ENCODE peak calls at places on chromosomes 5 and 9, in eight cellular contexts. P is HAP-1, Z is epithelial cell of proximal tubule, A is adrenal gland, W is right cardiac atrium, Q is lower lobe of right lung, B is endodermal cell, X is fibroblast of the aortic adventitia. N is an unnamed sample.

GRCh38 chr5:123538670-123539459 is 26.9 kb downstream of the CSNK1G3 start:
- DNase-seq in B (peak), W (no peak), X (peak), P (peak), Q (no peak), A (no peak), Z (no peak), N (peak)

GRCh38 chr5:151905639-151906038 is 19.0 kb downstream of the GLRA1 start:
- DNase-seq in P (no peak), W (no peak), Q (no peak), X (no peak), B (no peak), Z (no peak), A (no peak), N (no peak)

GRCh38 chr9:71781391-71781790 is 13.1 kb upstream of the CEMIP2 start:
- DNase-seq in B (no peak), Q (no peak), P (no peak), X (no peak), A (no peak), Z (no peak), W (no peak), N (no peak)

GRCh38 chr9:79134654-79135053 is 437.1 kb upstream of the TLE4 start:
- DNase-seq in A (no peak), X (no peak), Q (no peak), P (peak), W (no peak), B (peak), Z (no peak), N (peak)

GRCh38 chr5:133995341-133995740 is 9.4 kb downstream of the VDAC1 start:
- DNase-seq in Q (no peak), A (peak), B (peak), Z (no peak), X (no peak), P (no peak), W (no peak), N (peak)

GRCh38 chr9:34254141-34254913 is 74.7 kb downstream of the KIF24 start:
- DNase-seq in W (peak), X (peak), Z (no peak), A (peak), B (no peak), Q (no peak), P (no peak), N (no peak)

GRCh38 chr5:138725153-138725884 is 27.9 kb upstream of the CTNNA1 start:
- DNase-seq in Z (no peak), X (peak), W (peak), B (peak), P (peak), Q (peak), A (no peak), N (peak)

GRCh38 chr9:2819165-2819564 is 24.7 kb downstream of the PUM3 start:
- DNase-seq in B (no peak), Z (no peak), Q (no peak), X (no peak), P (no peak), W (no peak), A (no peak), N (no peak)

GRCh38 chr9:136609838-136610311 is 52.8 kb upstream of the EGFL7 start:
- DNase-seq in A (no peak), X (no peak), W (peak), Z (no peak), B (no peak), Q (no peak), P (no peak), N (no peak)

GRCh38 chr5:135135530-135136201 is 101.6 kb upstream of the PITX1 start:
- DNase-seq in W (peak), P (no peak), Z (no peak), A (peak), B (peak), Q (peak), X (peak), N (peak)

GRCh38 chr9:76521244-76521673 is 62.3 kb downstream of the GCNT1 start:
- DNase-seq in P (no peak), A (no peak), B (no peak), X (no peak), Q (no peak), W (no peak), Z (peak), N (no peak)

GRCh38 chr5:58716713-58717112 is 133.8 kb downstream of the RAB3C start:
- DNase-seq in Q (no peak), W (no peak), P (no peak), X (no peak), Z (no peak), A (no peak), B (no peak), N (no peak)

GRCh38 chr5:58724992-58725391 is 142.1 kb downstream of the RAB3C start:
- DNase-seq in P (no peak), W (no peak), A (no peak), Z (no peak), Q (no peak), X (no peak), B (no peak), N (no peak)

GRCh38 chr5:58717303-58718012 is 134.6 kb downstream of the RAB3C start:
- DNase-seq in W (no peak), X (no peak), Q (no peak), Z (no peak), B (peak), A (no peak), P (no peak), N (no peak)

DNA sequence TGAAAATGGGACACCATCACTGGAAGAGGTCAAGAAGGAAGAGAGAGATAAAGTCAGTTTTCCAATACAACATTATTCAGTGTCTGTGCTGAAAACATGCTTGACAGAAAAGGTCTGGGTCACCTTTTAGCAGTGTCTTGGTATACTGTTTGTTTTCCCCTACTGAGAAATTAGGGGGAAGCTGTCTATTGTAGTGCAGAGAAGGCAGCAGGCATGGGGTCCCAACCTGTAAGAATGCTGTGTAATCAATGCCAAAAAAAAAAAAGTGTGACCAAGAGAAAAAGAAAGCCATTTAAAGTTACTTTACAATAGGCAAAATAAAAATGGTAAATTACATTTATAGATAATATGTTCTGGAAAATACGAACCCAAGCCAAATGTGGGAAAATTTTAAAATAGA is 139.3 kb downstream of the RAB3C start:
- DNase-seq in X (no peak), W (no peak), A (no peak), P (no peak), Z (no peak), B (no peak), Q (no peak), N (no peak)
- H3K4me3 ChIP-seq in X (no peak), W (no peak), A (no peak), P (no peak), Z (no peak), B (no peak), Q (no peak), N (no peak)

DNA sequence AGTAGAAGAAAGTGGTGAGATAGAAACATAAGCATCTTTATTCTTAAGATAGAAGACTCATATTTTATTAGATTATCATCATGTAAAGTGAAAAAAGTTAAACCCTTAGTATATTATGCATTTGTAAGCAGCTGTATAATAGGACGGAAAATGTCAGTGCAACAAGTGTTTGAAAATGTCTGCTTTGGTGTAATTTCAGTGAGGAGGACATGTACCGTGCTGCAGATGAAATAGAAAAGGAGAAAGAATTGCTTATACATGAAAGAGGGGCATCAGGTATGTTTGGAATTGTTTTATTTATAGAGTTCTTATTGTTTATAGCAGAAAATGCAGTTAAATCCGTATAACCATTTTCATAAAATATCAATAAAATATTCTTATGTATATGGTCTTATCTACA is 8.9 kb downstream of the OTULIN start:
- DNase-seq in W (no peak), A (no peak), Z (no peak), B (no peak), Q (no peak), P (no peak), X (no peak), N (no peak)
- H3K4me3 ChIP-seq in W (no peak), A (no peak), Z (no peak), B (no peak), Q (no peak), P (no peak), X (no peak), N (no peak)

DNA sequence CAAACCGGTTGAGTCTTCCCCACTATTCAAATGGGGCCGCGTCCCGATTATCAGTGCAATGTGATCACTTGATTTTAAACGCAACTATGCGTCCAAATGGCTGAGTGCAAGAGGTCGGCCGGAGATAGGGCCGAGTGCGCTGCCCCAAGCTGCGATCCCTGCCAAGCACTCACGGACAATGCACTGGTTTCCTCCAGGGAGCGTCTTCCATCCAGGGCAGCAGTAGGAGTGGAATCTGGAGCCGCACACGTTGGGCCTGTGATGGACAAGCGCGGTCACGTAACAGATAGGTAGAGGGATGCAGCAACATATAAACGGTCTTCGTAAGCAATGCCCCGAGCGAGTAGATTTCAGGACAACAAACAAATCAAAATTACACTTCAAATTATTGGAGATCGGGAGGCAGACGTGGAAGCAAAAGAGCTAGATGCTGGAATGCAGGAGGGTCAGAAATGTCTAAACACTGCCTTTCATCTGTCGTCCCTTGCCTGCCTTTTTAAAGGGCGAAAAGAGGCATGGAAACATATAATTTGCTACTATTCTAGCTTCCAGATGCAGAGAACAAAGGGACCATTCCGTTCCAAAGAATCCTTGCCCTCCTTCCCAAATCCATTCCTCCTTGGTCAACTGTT is 1.7 kb downstream of the FBN2 start:
- DNase-seq in X (no peak), Q (no peak), B (peak), A (no peak), Z (no peak), W (no peak), P (peak), N (no peak)
- H3K4me3 ChIP-seq in X (peak), Q (no peak), B (peak), A (no peak), Z (peak), W (peak), P (peak), N (peak)

GRCh38 chr5:175448276-175448675 is 4.3 kb upstream of the DRD1 start:
- DNase-seq in A (no peak), X (no peak), Q (no peak), W (no peak), B (no peak), Z (no peak), P (no peak), N (no peak)

GRCh38 chr5:175443514-175444059 is 395 bp downstream of the DRD1 start:
- DNase-seq in B (no peak), P (no peak), Z (no peak), W (no peak), A (no peak), X (peak), Q (no peak), N (no peak)

GRCh38 chr5:175447571-175447970 is 3.6 kb upstream of the DRD1 start:
- DNase-seq in B (no peak), W (no peak), Q (no peak), P (no peak), Z (no peak), A (no peak), X (no peak), N (no peak)

GRCh38 chr5:175444060-175444904 is at the start of gene DRD1:
- DNase-seq in A (peak), Z (no peak), W (peak), Q (peak), P (peak), X (peak), B (peak), N (peak)

DNA sequence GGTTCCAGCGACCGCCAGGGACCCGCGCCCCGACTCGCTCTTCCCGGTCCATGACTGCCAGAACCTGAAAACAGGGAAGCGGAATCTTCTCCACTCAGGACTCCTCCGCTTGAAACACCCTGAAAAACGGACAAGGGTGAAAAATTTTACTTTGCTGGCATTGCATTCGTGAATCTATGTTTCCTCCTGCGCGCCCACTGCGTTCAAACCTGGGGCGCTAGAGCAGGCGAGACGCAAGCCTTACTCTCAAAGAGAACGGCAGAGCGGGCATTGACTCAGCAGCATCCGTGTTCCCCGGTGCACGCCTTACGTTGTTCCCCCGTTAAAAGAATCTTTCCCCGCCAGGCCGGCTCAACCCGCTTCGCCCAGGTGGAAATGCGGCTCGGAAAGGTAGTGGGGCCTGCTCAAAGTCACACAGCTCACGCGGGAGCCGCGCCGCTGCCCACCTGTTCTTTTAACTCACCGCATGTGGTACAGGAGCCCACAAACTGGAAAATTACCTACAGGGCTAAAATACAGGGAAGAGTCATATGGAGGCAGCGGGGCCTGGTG is 999 bp upstream of the DRD1 start:
- DNase-seq in B (no peak), W (no peak), X (no peak), P (no peak), Q (no peak), Z (no peak), A (no peak), N (no peak)
- H3K4me3 ChIP-seq in B (peak), W (no peak), X (no peak), P (no peak), Q (peak), Z (no peak), A (no peak), N (peak)

GRCh38 chr9:16986441-16987387 is 116.2 kb upstream of the BNC2 start:
- DNase-seq in Q (no peak), B (no peak), X (peak), Z (no peak), W (no peak), A (no peak), P (no peak), N (no peak)

GRCh38 chr9:16982780-16983179 is 112.3 kb upstream of the BNC2 start:
- DNase-seq in X (no peak), P (no peak), Q (no peak), Z (no peak), W (no peak), A (no peak), B (no peak), N (no peak)

DNA sequence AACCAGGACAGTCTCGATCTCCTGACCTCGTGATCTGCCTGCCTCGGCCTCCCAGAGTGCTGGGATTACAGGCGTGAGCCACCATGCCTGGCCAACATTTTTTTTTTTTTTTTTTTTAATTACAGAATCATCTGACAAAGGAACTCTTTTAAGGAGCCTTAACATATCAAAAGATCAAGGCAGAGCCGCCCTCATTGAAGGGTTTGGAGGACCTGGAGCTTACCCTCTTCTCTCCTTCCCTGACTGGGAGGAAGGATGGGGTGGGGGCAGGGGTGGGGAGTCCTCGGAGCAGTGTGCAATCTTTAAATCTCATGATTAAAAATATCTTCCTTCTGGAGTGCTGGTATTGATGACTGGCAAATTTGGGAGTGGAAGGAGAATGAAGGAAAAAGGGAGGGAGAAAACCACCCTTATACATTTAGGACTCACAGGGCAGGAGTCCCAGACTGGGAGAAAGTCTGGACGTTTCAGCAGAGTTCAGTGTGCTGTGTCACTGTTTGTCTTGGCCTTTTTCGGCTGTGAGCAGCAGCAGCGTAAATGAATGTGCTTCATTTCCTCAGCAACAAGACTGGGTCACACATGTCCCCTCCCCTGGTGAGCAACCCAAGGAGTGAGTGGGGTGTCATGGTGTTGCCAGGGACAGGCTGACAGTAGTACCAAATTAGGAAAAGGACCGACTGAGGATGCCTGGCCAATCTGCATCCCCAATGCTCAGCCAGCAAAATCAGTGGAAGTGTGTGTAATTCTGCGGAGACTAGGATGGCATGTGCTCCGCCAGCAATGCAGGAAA is 115.3 kb upstream of the BNC2 start:
- DNase-seq in W (peak), A (peak), B (no peak), Z (no peak), P (no peak), X (peak), Q (no peak), N (no peak)
- H3K4me3 ChIP-seq in W (no peak), A (no peak), B (no peak), Z (no peak), P (no peak), X (peak), Q (no peak), N (no peak)

DNA sequence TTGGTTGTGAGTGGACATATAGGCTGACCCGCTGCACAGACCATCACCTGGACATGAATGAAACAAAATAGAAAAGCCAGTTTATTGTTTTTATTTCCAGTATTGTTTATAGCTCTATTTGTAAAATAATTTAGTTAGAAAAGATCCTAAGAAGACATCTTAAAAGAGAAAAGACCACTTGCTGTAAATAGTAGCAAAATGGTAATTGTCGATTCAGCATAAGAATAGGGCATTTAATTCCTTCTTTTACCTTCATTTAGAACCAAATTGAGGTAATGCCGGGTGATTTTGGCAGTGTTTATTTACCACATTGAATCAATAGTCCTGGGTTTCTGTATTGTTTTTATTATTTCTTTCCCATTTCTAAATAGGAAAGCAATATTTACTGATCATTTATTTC is 7.4 kb downstream of the TARS1 start:
- DNase-seq in Z (no peak), Q (no peak), A (no peak), B (no peak), W (no peak), P (no peak), X (no peak), N (no peak)
- H3K4me3 ChIP-seq in Z (no peak), Q (no peak), A (no peak), B (no peak), W (no peak), P (no peak), X (no peak), N (no peak)

DNA sequence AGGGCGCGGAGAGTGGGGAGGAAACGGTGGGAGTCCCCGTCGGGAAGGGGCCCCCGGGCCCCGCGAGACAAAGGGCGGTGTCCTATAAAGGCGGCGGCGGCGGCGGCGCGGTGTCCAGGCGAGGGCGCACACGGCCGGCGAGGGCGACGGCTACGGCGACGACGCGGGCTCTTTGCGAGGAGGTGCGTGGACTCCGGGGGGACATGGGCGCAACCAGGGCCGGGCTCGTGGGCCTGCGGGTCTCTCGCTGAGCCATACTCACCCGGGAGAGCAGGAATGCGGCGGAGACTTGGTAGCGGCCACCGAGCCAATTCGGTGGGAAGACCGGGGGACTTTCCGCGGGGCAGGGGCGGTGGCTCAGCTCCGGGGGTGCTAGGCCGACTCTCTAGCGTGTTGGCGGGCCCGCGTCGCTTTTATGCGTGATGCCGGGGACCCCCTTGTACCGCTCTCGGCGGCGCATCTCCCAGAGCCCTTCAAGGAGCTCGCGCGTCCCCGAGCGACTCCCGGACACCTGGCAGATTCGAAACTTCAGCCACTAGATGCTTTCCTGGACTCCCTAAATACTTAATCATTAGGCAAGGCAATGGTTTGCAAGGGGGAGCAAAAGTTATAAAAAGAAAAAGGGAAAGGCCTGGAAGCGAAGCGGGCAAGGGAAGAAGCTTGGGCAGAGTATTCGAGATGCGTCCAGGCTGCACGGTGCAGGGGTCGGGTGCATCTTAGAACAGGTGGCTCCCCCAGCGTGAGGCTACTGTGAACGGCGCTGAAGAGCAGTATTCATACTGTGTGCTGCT is 5.9 kb upstream of the TAL2 start:
- DNase-seq in Q (no peak), Z (no peak), X (no peak), P (peak), W (peak), A (peak), B (peak), N (peak)
- H3K4me3 ChIP-seq in Q (peak), Z (peak), X (peak), P (peak), W (peak), A (no peak), B (peak), N (peak)

GRCh38 chr5:72066658-72067057 is 40.6 kb upstream of the MAP1B start:
- DNase-seq in Q (no peak), W (no peak), B (no peak), X (peak), A (no peak), P (no peak), Z (peak), N (no peak)

GRCh38 chr5:72067682-72068470 is 39.4 kb upstream of the MAP1B start:
- DNase-seq in A (no peak), W (no peak), B (peak), Q (no peak), X (peak), Z (peak), P (no peak), N (peak)

GRCh38 chr5:72063219-72063819 is 44.0 kb upstream of the MAP1B start:
- DNase-seq in A (peak), P (peak), W (no peak), Z (no peak), X (peak), B (peak), Q (no peak), N (peak)

GRCh38 chr5:72064801-72065570 is 42.3 kb upstream of the MAP1B start:
- DNase-seq in P (no peak), W (no peak), A (no peak), B (no peak), Q (no peak), Z (no peak), X (no peak), N (no peak)

GRCh38 chr5:72065751-72066255 is 41.5 kb upstream of the MAP1B start:
- DNase-seq in Z (no peak), P (peak), A (no peak), Q (no peak), X (peak), B (peak), W (no peak), N (peak)
- H3K4me3 ChIP-seq in Z (no peak), P (no peak), A (no peak), Q (no peak), X (no peak), B (no peak), W (no peak), N (no peak)

GRCh38 chr5:167820266-167820988 is 471.0 kb upstream of the WWC1 start:
- DNase-seq in Z (no peak), Q (no peak), P (no peak), W (no peak), X (no peak), A (no peak), B (no peak), N (no peak)
- H3K4me3 ChIP-seq in Z (no peak), Q (no peak), P (no peak), W (no peak), X (no peak), A (no peak), B (peak), N (no peak)